ENCODE peak calls at places on chromosomes 12 and 14, in six cellular contexts. One of them, this sample, is unnamed.

GRCh38 chr12:53336137-53336785 is at the start of gene SP7:
- DNase-seq in HepG2: no peak
- DNase-seq in GM23338: peak
- DNase-seq in WTC11: no peak
- DNase-seq in K562: no peak
- DNase-seq in GM12878: no peak
- DNase-seq in this sample: no peak

GRCh38 chr12:116067892-116068291 is 209.6 kb downstream of the MED13L start:
- DNase-seq in GM23338: no peak
- DNase-seq in GM12878: no peak
- DNase-seq in WTC11: no peak
- DNase-seq in K562: no peak
- DNase-seq in HepG2: peak
- DNase-seq in this sample: no peak

GRCh38 chr14:69244946-69245345 is 15.0 kb upstream of the GALNT16 start:
- DNase-seq in HepG2: no peak
- DNase-seq in WTC11: no peak
- DNase-seq in K562: no peak
- DNase-seq in GM12878: no peak
- DNase-seq in GM23338: no peak
- DNase-seq in this sample: no peak

GRCh38 chr14:65972891-65973290 is 513.3 kb upstream of the CCDC196 start:
- DNase-seq in K562: no peak
- DNase-seq in HepG2: no peak
- DNase-seq in GM23338: no peak
- DNase-seq in WTC11: no peak
- DNase-seq in GM12878: no peak
- DNase-seq in this sample: no peak

GRCh38 chr14:29442720-29443119 is 484.9 kb downstream of the PRKD1 start:
- DNase-seq in K562: no peak
- DNase-seq in HepG2: no peak
- DNase-seq in WTC11: no peak
- DNase-seq in GM12878: no peak
- DNase-seq in GM23338: no peak
- DNase-seq in this sample: no peak

GRCh38 chr14:58848365-58848764 is 210.6 kb downstream of the DACT1 start:
- DNase-seq in HepG2: no peak
- DNase-seq in GM12878: no peak
- DNase-seq in WTC11: no peak
- DNase-seq in K562: no peak
- DNase-seq in GM23338: no peak
- DNase-seq in this sample: no peak

GRCh38 chr14:23910081-23910875 is 43.3 kb upstream of the DHRS4 start:
- DNase-seq in GM12878: no peak
- DNase-seq in GM23338: peak
- DNase-seq in WTC11: peak
- DNase-seq in HepG2: peak
- DNase-seq in K562: peak
- DNase-seq in this sample: peak

GRCh38 chr14:34496679-34497513 is 34.9 kb upstream of the SPTSSA start:
- DNase-seq in GM23338: peak
- DNase-seq in WTC11: peak
- DNase-seq in HepG2: peak
- DNase-seq in GM12878: no peak
- DNase-seq in K562: peak
- DNase-seq in this sample: peak

DNA sequence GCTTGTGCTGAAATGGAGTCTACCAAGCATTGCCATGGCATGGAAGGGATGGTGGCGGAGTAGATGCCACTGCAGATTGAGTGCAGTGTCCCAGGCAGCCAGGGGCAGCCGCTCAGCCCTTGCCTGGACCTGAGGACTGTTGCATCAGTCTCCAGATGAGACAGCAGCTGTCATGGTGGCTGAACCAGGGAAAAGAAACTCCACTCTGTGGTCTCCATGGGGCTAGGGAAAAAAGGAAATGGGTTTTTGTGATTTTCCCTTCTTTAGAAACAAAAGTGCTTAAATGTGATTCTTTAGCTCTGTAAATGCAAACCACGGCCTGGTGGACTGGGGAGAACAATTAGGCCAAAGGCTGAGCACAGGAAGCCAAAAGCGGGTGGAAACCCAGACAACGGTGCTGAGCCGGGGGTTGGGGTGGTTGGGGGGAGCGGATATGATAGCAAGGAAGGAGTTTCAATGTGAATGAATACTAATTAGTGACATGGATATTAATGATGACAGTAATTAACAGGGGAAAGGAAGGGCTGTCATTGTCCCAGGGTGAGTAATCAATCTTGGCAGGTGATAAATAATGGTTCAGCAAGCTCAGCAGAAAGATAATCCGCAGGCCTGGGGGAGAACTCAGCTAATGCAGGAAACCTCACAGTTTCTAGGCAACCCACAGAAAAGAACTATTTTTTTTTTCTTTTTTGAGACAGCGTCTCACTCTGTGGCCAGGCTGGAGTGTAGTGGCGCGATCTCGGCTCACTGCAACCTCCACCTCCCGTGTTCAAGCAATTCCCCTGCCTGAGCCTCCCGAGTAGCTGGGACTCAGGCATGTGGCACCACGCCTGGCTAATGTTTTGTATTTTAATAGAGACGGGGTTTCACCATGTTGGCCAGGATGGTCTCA is 442.6 kb downstream of the DPF3 start:
- DNase-seq in GM12878: peak
- DNase-seq in HepG2: no peak
- DNase-seq in GM23338: no peak
- DNase-seq in WTC11: no peak
- DNase-seq in K562: no peak
- DNase-seq in this sample: no peak
- TF ChIP-seq CREB1 in GM12878: no peak
- TF ChIP-seq CREB1 in HepG2: no peak
- TF ChIP-seq CREB1 in GM23338: no peak
- TF ChIP-seq CREB1 in WTC11: no peak
- TF ChIP-seq CREB1 in K562: no peak
- TF ChIP-seq CREB1 in this sample: no peak

DNA sequence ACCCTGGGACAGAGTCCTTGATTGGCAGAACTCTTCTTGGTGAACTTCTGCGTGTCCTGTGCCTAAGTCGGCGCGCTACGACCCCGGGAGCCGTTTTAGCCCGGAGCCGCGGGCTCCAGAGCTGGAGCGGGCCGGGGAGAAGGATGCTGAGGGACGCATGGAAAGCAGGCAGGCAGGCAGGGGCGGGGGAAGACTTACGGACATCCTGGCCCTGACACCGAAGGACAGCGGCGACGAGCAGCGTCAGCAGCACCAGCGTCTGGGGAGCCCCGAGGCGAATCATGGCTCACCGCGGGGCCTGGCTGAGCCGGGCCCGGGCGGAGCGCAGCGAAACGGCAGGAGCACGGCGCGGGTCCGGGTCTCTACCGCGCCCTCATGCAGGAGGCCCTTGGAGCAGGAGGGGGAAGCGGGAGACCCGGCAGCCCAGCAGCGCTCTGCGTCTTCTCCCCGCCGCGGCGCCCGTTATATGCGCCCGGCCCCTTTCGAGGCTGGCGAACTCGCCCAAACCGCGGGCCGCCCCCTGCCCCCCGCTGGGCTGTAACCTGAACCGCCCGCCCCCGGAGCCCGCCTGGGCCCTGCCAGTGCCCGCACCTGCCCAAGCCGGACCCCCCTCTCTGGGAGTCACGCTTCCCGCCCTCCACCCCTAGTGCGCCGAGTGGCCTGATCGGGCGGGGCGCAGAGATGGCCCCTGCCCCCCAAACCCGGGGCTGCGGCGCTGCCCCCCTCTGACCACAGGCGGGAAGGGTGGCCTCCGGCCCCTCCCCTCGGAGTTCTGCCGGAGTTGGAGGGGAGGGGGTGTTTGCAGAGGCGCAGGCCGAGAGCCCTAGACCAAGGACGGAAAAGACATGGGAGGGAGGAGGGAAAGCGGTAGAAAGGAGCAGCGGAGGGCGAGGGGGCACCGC is at the start of gene COL2A1:
- DNase-seq in WTC11: peak
- DNase-seq in GM12878: no peak
- DNase-seq in HepG2: no peak
- DNase-seq in GM23338: peak
- DNase-seq in K562: no peak
- DNase-seq in this sample: no peak
- TF ChIP-seq CREB1 in WTC11: peak
- TF ChIP-seq CREB1 in GM12878: no peak
- TF ChIP-seq CREB1 in HepG2: no peak
- TF ChIP-seq CREB1 in GM23338: no peak
- TF ChIP-seq CREB1 in K562: no peak
- TF ChIP-seq CREB1 in this sample: peak

GRCh38 chr12:76247992-76248391 is 100.2 kb downstream of the BBS10 start:
- DNase-seq in GM12878: no peak
- DNase-seq in GM23338: no peak
- DNase-seq in WTC11: no peak
- DNase-seq in HepG2: no peak
- DNase-seq in K562: no peak
- DNase-seq in this sample: no peak

GRCh38 chr12:76247026-76247688 is 101.1 kb downstream of the BBS10 start:
- DNase-seq in GM23338: no peak
- DNase-seq in WTC11: no peak
- DNase-seq in HepG2: no peak
- DNase-seq in GM12878: no peak
- DNase-seq in K562: no peak
- DNase-seq in this sample: no peak

GRCh38 chr12:76249501-76249900 is 98.7 kb downstream of the BBS10 start:
- DNase-seq in K562: no peak
- DNase-seq in GM12878: no peak
- DNase-seq in GM23338: peak
- DNase-seq in WTC11: no peak
- DNase-seq in HepG2: no peak
- DNase-seq in this sample: no peak

GRCh38 chr12:76252031-76252430 is 96.2 kb downstream of the BBS10 start:
- DNase-seq in WTC11: no peak
- DNase-seq in K562: no peak
- DNase-seq in GM12878: no peak
- DNase-seq in GM23338: no peak
- DNase-seq in HepG2: no peak
- DNase-seq in this sample: no peak

DNA sequence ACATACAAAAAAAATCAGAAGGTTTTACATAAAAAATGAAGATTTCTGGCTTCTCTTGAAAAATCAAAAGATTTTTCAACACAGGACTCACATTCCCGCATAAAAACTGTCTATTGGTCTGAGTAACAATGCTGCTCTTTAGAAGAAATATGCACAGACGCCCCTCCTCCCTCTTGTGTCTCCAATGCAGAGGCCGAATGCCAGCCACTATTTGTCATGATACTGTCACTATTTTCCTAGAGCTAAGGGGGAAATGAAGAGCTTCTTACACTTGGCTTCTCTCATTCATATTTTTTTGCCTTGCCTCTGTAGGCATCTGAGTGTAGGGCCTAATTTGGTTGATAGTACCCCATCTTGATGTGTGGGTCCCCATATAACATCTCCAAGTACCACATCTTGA is 98.0 kb downstream of the BBS10 start:
- DNase-seq in GM12878: no peak
- DNase-seq in K562: no peak
- DNase-seq in HepG2: no peak
- DNase-seq in GM23338: peak
- DNase-seq in WTC11: no peak
- DNase-seq in this sample: no peak
- TF ChIP-seq CREB1 in GM12878: no peak
- TF ChIP-seq CREB1 in K562: no peak
- TF ChIP-seq CREB1 in HepG2: no peak
- TF ChIP-seq CREB1 in GM23338: no peak
- TF ChIP-seq CREB1 in WTC11: no peak
- TF ChIP-seq CREB1 in this sample: no peak

GRCh38 chr12:105444050-105444808 is 113.7 kb downstream of the C12orf75 start:
- DNase-seq in K562: no peak
- DNase-seq in WTC11: no peak
- DNase-seq in HepG2: no peak
- DNase-seq in GM12878: no peak
- DNase-seq in GM23338: no peak
- DNase-seq in this sample: no peak

GRCh38 chr12:105444809-105445102 is 114.3 kb downstream of the C12orf75 start:
- DNase-seq in GM23338: no peak
- DNase-seq in HepG2: no peak
- DNase-seq in GM12878: no peak
- DNase-seq in K562: no peak
- DNase-seq in WTC11: no peak
- DNase-seq in this sample: no peak

GRCh38 chr12:105449406-105449805 is 118.9 kb downstream of the C12orf75 start:
- DNase-seq in GM23338: no peak
- DNase-seq in HepG2: no peak
- DNase-seq in WTC11: no peak
- DNase-seq in GM12878: no peak
- DNase-seq in K562: no peak
- DNase-seq in this sample: no peak

GRCh38 chr12:105440037-105440664 is 109.7 kb downstream of the C12orf75 start:
- DNase-seq in GM23338: no peak
- DNase-seq in HepG2: no peak
- DNase-seq in GM12878: no peak
- DNase-seq in WTC11: no peak
- DNase-seq in K562: no peak
- DNase-seq in this sample: no peak

DNA sequence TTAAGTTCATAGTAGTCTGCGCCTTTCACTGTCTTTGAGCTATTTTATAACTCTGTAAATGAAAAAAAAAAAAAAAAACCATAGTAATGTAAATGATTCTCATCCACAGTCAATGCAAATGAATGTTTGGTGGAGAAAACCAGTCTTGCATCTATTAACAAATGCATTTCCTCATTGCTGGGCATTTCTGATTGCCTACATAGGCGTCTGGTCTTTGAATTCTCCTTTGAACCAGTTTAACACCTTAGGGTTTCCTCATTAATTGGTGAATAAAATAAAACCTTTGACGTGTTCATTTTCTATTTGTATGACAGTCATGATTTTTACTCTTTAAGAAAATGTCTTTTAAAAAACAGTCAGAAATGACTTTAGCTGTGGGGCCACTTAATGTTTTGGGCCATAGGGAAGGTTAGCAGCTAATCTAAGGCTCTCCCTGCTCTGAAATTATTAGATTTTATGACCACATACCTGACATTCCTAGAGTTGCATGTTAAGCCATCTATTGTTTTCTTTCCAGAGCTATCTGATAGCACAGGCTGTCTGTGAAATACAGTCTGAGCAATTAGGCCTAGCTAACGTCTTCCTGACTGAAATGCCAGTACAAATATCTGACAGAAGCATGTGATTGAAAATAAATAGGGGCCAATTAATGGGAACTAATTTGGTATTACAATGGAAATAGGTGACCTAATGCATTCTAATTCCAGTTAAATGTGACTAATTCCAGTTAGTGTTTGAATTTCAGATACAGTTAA is 114.9 kb downstream of the C12orf75 start:
- DNase-seq in GM12878: no peak
- DNase-seq in K562: no peak
- DNase-seq in WTC11: no peak
- DNase-seq in GM23338: peak
- DNase-seq in HepG2: peak
- DNase-seq in this sample: no peak
- TF ChIP-seq CREB1 in GM12878: no peak
- TF ChIP-seq CREB1 in K562: no peak
- TF ChIP-seq CREB1 in WTC11: no peak
- TF ChIP-seq CREB1 in GM23338: no peak
- TF ChIP-seq CREB1 in HepG2: no peak
- TF ChIP-seq CREB1 in this sample: no peak

GRCh38 chr14:104989951-104990303 is 4.3 kb downstream of the CLBA1 start:
- DNase-seq in K562: no peak
- DNase-seq in GM23338: no peak
- DNase-seq in WTC11: no peak
- DNase-seq in HepG2: no peak
- DNase-seq in GM12878: no peak
- DNase-seq in this sample: no peak
- TF ChIP-seq CREB1 in K562: no peak
- TF ChIP-seq CREB1 in GM23338: no peak
- TF ChIP-seq CREB1 in WTC11: no peak
- TF ChIP-seq CREB1 in HepG2: no peak
- TF ChIP-seq CREB1 in GM12878: no peak
- TF ChIP-seq CREB1 in this sample: no peak

This sample was measured in H1.